ENCODE peak calls at places on chromosomes 11 and 22, in seven cellular contexts. P is stimulated activated CD4-positive, alpha-beta T cell treated with anti-CD3 and anti-CD28 coated beads, Interleukin-1b, Interleukin-23, amount 100 ng/mL, for 48 hours; X is nucleus accumbens; Q is activated T-cell treated with anti-CD3 and anti-CD28 coated beads, Interleukin-2, amount 50 U/mL, for 24 hours; W is NAMALWA; F is HAP-1; L is left cardiac atrium. B is an unnamed sample.

GRCh38 chr11:92045325-92045724 is 179.3 kb upstream of the FAT3 start:
- DNase-seq in X (no peak), F (no peak), Q (no peak), P (no peak), L (no peak), W (no peak), B (no peak)

GRCh38 chr11:19790831-19791552 is 78.4 kb downstream of the NAV2 start:
- DNase-seq in W (peak), Q (no peak), P (no peak), F (no peak), X (no peak), L (no peak), B (peak)

GRCh38 chr22:37258810-37259472 is 14.9 kb upstream of the RAC2 start:
- DNase-seq in F (no peak), W (peak), P (no peak), Q (no peak), L (no peak), X (no peak), B (no peak)

GRCh38 chr11:61509058-61510029 is 795 bp downstream of the LRRC10B start:
- DNase-seq in L (peak), P (peak), Q (peak), F (peak), W (no peak), X (no peak), B (peak)

GRCh38 chr11:65380460-65381126 is 1.9 kb downstream of the SLC25A45 start:
- DNase-seq in P (no peak), W (no peak), X (no peak), L (no peak), F (no peak), Q (no peak), B (no peak)

GRCh38 chr11:102926946-102927623 is 28.4 kb downstream of the MMP13 start:
- DNase-seq in F (no peak), W (no peak), P (no peak), X (no peak), L (no peak), Q (no peak), B (no peak)

GRCh38 chr22:48757581-48757980 is 1070.1 kb downstream of the BRD1 start:
- DNase-seq in X (no peak), W (no peak), L (no peak), F (no peak), Q (peak), P (no peak), B (no peak)

GRCh38 chr11:110069158-110069737 is 23.9 kb upstream of the ZC3H12C start:
- DNase-seq in Q (no peak), L (peak), P (no peak), W (no peak), F (no peak), X (no peak), B (no peak)

GRCh38 chr11:11135820-11136476 is 217.1 kb downstream of the CSNK2A3 start:
- DNase-seq in W (no peak), P (no peak), L (no peak), X (no peak), F (no peak), Q (no peak), B (no peak)

GRCh38 chr11:5626191-5626590 is 1.4 kb downstream of the TRIM34 start:
- DNase-seq in F (no peak), L (no peak), P (no peak), Q (no peak), X (no peak), W (no peak), B (no peak)

GRCh38 chr11:57427692-57428082 is 766 bp upstream of the SLC43A3 start:
- DNase-seq in F (no peak), W (no peak), L (peak), P (no peak), Q (no peak), X (peak), B (no peak)

GRCh38 chr22:25774575-25775026 is 32.6 kb downstream of the MYO18B start:
- DNase-seq in L (no peak), P (no peak), X (no peak), Q (no peak), F (no peak), W (peak), B (no peak)

GRCh38 chr22:49450521-49450920 is 377.2 kb downstream of the BRD1 start:
- DNase-seq in L (no peak), X (no peak), Q (no peak), W (no peak), P (no peak), F (no peak), B (no peak)

GRCh38 chr22:44455151-44455962 is 42.7 kb downstream of the RTL6 start:
- DNase-seq in Q (peak), X (no peak), L (no peak), F (no peak), P (peak), W (peak), B (no peak)

GRCh38 chr11:1205987-1206331 is 16.9 kb upstream of the MUC5B start:
- DNase-seq in Q (no peak), F (no peak), P (no peak), W (no peak), X (no peak), L (peak), B (no peak)

GRCh38 chr11:43581370-43582023 is 99.0 kb upstream of the HSD17B12 start:
- DNase-seq in W (no peak), X (no peak), P (no peak), Q (peak), L (no peak), F (no peak), B (no peak)

GRCh38 chr11:107457205-107457557 is 444 bp downstream of the CWF19L2 start:
- DNase-seq in Q (no peak), X (no peak), P (no peak), L (no peak), F (peak), W (peak), B (no peak)

B was measured in iPS DF 19.7.